ENCODE peak calls at places on chromosomes 4 and X, in nine cellular contexts. B is activated CD8-positive, alpha-beta memory T cell treated with anti-CD3 and anti-CD28 coated beads, Interleukin-2, amount 50 U/mL, for 4 hours; G is ACHN; N is small intestine; I is NCI-H1092; F is WTC11; Z is GM06990; K is pancreas; W is mesenchymal stem cell. H is an unnamed sample.

GRCh38 chrX:18664947-18665346 is 7.0 kb downstream of the RS1 start:
- DNase-seq in N (no peak), I (no peak), G (no peak), B (no peak), F (peak), K (no peak), W (no peak), Z (no peak), H (no peak)

GRCh38 chrX:38304010-38304409 is 23.3 kb downstream of the RPGR start:
- DNase-seq in B (no peak), F (peak), K (no peak), Z (no peak), W (peak), I (no peak), G (peak), N (no peak), H (peak)

GRCh38 chrX:1609759-1610158 is 5.1 kb upstream of the ASMT start:
- DNase-seq in B (no peak), G (no peak), W (no peak), I (no peak), Z (no peak), N (no peak), F (no peak), K (no peak), H (no peak)

GRCh38 chr4:147362868-147363440 is 117.9 kb upstream of the EDNRA start:
- DNase-seq in F (no peak), N (peak), Z (no peak), W (peak), B (no peak), K (peak), G (no peak), I (no peak), H (no peak)

GRCh38 chrX:149962859-149963757 is 24.8 kb upstream of the EOLA2 start:
- DNase-seq in K (peak), W (peak), Z (no peak), N (peak), I (peak), F (peak), B (no peak), G (peak), H (peak)

GRCh38 chr4:26874110-26874509 is 13.5 kb downstream of the STIM2 start:
- DNase-seq in K (no peak), I (no peak), F (peak), G (no peak), B (no peak), N (no peak), W (no peak), Z (no peak), H (no peak)

GRCh38 chrX:132671229-132671641 is 182.4 kb upstream of the MBNL3 start:
- DNase-seq in F (peak), G (no peak), W (peak), B (no peak), K (no peak), N (no peak), I (no peak), Z (no peak), H (no peak)

GRCh38 chr4:114019276-114019971 is 40.0 kb upstream of the ARSJ start:
- DNase-seq in K (no peak), Z (no peak), W (no peak), N (no peak), B (no peak), I (no peak), G (no peak), F (no peak), H (no peak)

GRCh38 chrX:128754130-128754529 is 701.9 kb upstream of the ACTRT1 start:
- DNase-seq in W (no peak), B (no peak), N (no peak), G (no peak), K (no peak), I (peak), Z (no peak), F (no peak), H (no peak)

GRCh38 chrX:123175366-123176122 is 8.5 kb upstream of the GRIA3 start:
- DNase-seq in G (no peak), N (no peak), K (no peak), W (no peak), Z (no peak), I (no peak), F (no peak), B (no peak), H (no peak)

GRCh38 chr4:109629775-109630174 is 69.7 kb downstream of the MCUB start:
- DNase-seq in F (no peak), I (no peak), N (no peak), Z (no peak), K (no peak), B (no peak), W (no peak), G (no peak), H (no peak)

GRCh38 chrX:126929071-126929470 is 109.5 kb downstream of the PRR32 start:
- DNase-seq in Z (no peak), I (no peak), W (no peak), K (no peak), B (no peak), G (no peak), F (no peak), N (no peak), H (no peak)

GRCh38 chr4:7156273-7157139 is 35.8 kb upstream of the SORCS2 start:
- DNase-seq in Z (no peak), K (no peak), W (peak), G (peak), B (peak), I (no peak), F (peak), N (no peak), H (peak)

GRCh38 chr4:73650255-73650654 is 30.0 kb upstream of the RASSF6 start:
- DNase-seq in N (no peak), B (no peak), Z (no peak), I (no peak), K (no peak), W (no peak), F (no peak), G (no peak), H (no peak)

GRCh38 chr4:88765729-88766128 is 68.1 kb upstream of the NAP1L5 start:
- DNase-seq in I (no peak), F (no peak), N (no peak), W (peak), B (no peak), K (no peak), Z (no peak), G (peak), H (peak)

GRCh38 chr4:15874671-15875070 is 63.9 kb downstream of the FGFBP1 start:
- DNase-seq in N (no peak), Z (no peak), K (no peak), G (no peak), F (no peak), W (no peak), B (no peak), I (no peak), H (no peak)

GRCh38 chrX:107714196-107714811 is 61.3 kb downstream of the TSC22D3 start:
- DNase-seq in G (no peak), W (peak), N (no peak), B (no peak), K (no peak), I (no peak), F (no peak), Z (no peak), H (peak)

GRCh38 chr4:99462875-99463464 is 27.8 kb upstream of the ADH7 start:
- DNase-seq in K (peak), B (peak), I (peak), F (peak), Z (peak), N (peak), W (peak), G (peak), H (peak)

GRCh38 chr4:81030061-81030616 is 369 bp upstream of the BMP3 start:
- DNase-seq in W (no peak), F (peak), K (no peak), B (no peak), N (no peak), Z (no peak), G (no peak), I (no peak), H (no peak)

GRCh38 chr4:56475917-56476316 is 8.5 kb downstream of the SRP72 start:
- DNase-seq in B (no peak), N (no peak), G (no peak), Z (no peak), F (no peak), K (no peak), I (no peak), W (no peak), H (no peak)

GRCh38 chr4:97106161-97106560 is 1037.1 kb downstream of the STPG2 start:
- DNase-seq in B (no peak), K (no peak), G (no peak), I (no peak), Z (no peak), N (no peak), W (no peak), F (no peak), H (no peak)

GRCh38 chr4:6446130-6446482 is 26.3 kb downstream of the PPP2R2C start:
- DNase-seq in G (no peak), F (no peak), B (no peak), K (no peak), Z (no peak), I (no peak), N (no peak), W (no peak), H (no peak)

H was measured in dermis blood vessel endothelial cell.